ENCODE peak calls at places on chromosomes 1 and 21, in ten cellular contexts. S, B, J, X, N, A, O, R, T and P are unnamed samples.
A peak's percentile ranks its signal among the peaks of the same experiment; 100 is the strongest.

GRCh38 chr1:119947468-119947867 is 51.2 kb upstream of the ADAM30 start:
- DNase-seq in S (no peak), B (no peak), J (no peak), X (no peak), N (peak; percentile 44), A (peak; percentile 92), O (no peak), R (no peak), T (no peak), P (no peak)

GRCh38 chr1:70084314-70084915 is 121.0 kb downstream of the LRRC40 start:
- DNase-seq in S (no peak), B (no peak), J (no peak), X (no peak), N (no peak), A (peak; percentile 56), O (no peak), R (no peak), T (no peak), P (no peak)

GRCh38 chr1:216119600-216119999 is 303.6 kb downstream of the USH2A start:
- DNase-seq in S (no peak), B (peak; percentile 48), J (no peak), X (no peak), N (no peak), A (peak; percentile 29), O (no peak), R (no peak), T (no peak), P (no peak)

GRCh38 chr1:32182060-32182459 is 2.6 kb downstream of the TXLNA start:
- DNase-seq in S (no peak), B (no peak), J (no peak), X (no peak), N (no peak), A (no peak), O (no peak), R (no peak), T (no peak), P (no peak)

GRCh38 chr21:15063821-15064575 is 802 bp downstream of the NRIP1 start:
- DNase-seq in S (peak; percentile 76), B (peak; percentile 66), J (peak; percentile 34), X (peak; percentile 49), N (no peak), A (peak; percentile 34), O (no peak), R (peak; percentile 9), T (no peak), P (peak; percentile 75)

GRCh38 chr1:221562542-221563475 is 179.1 kb downstream of the DUSP10 start:
- DNase-seq in S (no peak), B (no peak), J (no peak), X (no peak), N (no peak), A (no peak), O (no peak), R (no peak), T (no peak), P (no peak)

GRCh38 chr1:41358152-41358937 is 2.9 kb upstream of the FOXO6 start:
- DNase-seq in S (peak; percentile 82), B (peak; percentile 61), J (no peak), X (peak; percentile 42), N (no peak), A (no peak), O (no peak), R (no peak), T (no peak), P (peak; percentile 84)

GRCh38 chr1:88980918-88981317 is 11.5 kb downstream of the KYAT3 start:
- DNase-seq in S (no peak), B (no peak), J (no peak), X (no peak), N (no peak), A (no peak), O (no peak), R (no peak), T (no peak), P (no peak)

GRCh38 chr1:26046313-26047031 is 554 bp upstream of the SLC30A2 start:
- DNase-seq in S (peak; percentile 87), B (peak; percentile 30), J (no peak), X (no peak), N (no peak), A (no peak), O (no peak), R (no peak), T (no peak), P (no peak)

GRCh38 chr21:41894922-41895557 is 15.9 kb upstream of the PRDM15 start:
- DNase-seq in S (no peak), B (no peak), J (no peak), X (no peak), N (no peak), A (peak; percentile 39), O (no peak), R (no peak), T (no peak), P (no peak)

GRCh38 chr21:44880762-44881585 is 7.5 kb upstream of the PTTG1IP start:
- DNase-seq in S (peak; percentile 47), B (no peak), J (no peak), X (no peak), N (no peak), A (peak; percentile 83), O (no peak), R (no peak), T (no peak), P (peak; percentile 15)

GRCh38 chr1:110170726-110171125 is 20.4 kb downstream of the SLC6A17 start:
- DNase-seq in S (no peak), B (no peak), J (no peak), X (no peak), N (no peak), A (no peak), O (no peak), R (no peak), T (no peak), P (no peak)

GRCh38 chr1:64112281-64112680 is 91.1 kb upstream of the UBE2U start:
- DNase-seq in S (no peak), B (no peak), J (no peak), X (no peak), N (no peak), A (peak; percentile 77), O (no peak), R (no peak), T (no peak), P (no peak)

GRCh38 chr21:36499578-36500471 is 19.9 kb upstream of the CLDN14 start:
- DNase-seq in S (peak; percentile 77), B (no peak), J (no peak), X (no peak), N (no peak), A (peak; percentile 93), O (no peak), R (no peak), T (no peak), P (peak; percentile 61)

GRCh38 chr1:61980561-61980960 is 214.1 kb upstream of the L1TD1 start:
- DNase-seq in S (no peak), B (peak; percentile 58), J (no peak), X (no peak), N (peak; percentile 77), A (peak; percentile 12), O (no peak), R (no peak), T (no peak), P (no peak)

GRCh38 chr1:225877570-225877969 is 4.6 kb downstream of the TMEM63A start:
- DNase-seq in S (peak; percentile 87), B (peak; percentile 79), J (peak; percentile 39), X (peak; percentile 57), N (no peak), A (peak; percentile 61), O (no peak), R (no peak), T (no peak), P (peak; percentile 79)